ENCODE peak calls at places on chromosomes 11 and 22, in nine cellular contexts. N, Q, K, P, H, D, V, B and O are unnamed samples.

GRCh38 chr11:110763249-110764011 is 51.2 kb upstream of the ARHGAP20 start:
- DNase-seq in N (no peak), Q (no peak), K (no peak), P (no peak), H (no peak), D (no peak), V (peak), B (peak), O (peak)

GRCh38 chr11:94786264-94787126 is 18.3 kb downstream of the AMOTL1 start:
- DNase-seq in N (peak), Q (peak), K (no peak), P (no peak), H (no peak), D (peak), V (no peak), B (peak), O (no peak)

GRCh38 chr11:57618438-57618837 is 21.0 kb downstream of the SERPING1 start:
- DNase-seq in N (no peak), Q (no peak), K (no peak), P (no peak), H (no peak), D (no peak), V (no peak), B (no peak), O (no peak)

GRCh38 chr11:66363805-66364535 is 7.6 kb downstream of the SLC29A2 start:
- DNase-seq in N (peak), Q (peak), K (peak), P (peak), H (no peak), D (peak), V (no peak), B (peak), O (no peak)

GRCh38 chr11:58127350-58127749 is 2.0 kb upstream of the OR9I1 start:
- DNase-seq in N (no peak), Q (no peak), K (no peak), P (no peak), H (no peak), D (no peak), V (no peak), B (no peak), O (no peak)

GRCh38 chr11:75896843-75897419 is 81.9 kb downstream of the UVRAG start:
- DNase-seq in N (peak), Q (peak), K (no peak), P (no peak), H (no peak), D (no peak), V (peak), B (peak), O (peak)

GRCh38 chr11:110907629-110908028 is 195.4 kb upstream of the ARHGAP20 start:
- DNase-seq in N (peak), Q (peak), K (no peak), P (no peak), H (no peak), D (no peak), V (no peak), B (peak), O (no peak)

GRCh38 chr11:14411818-14412217 is 52.8 kb upstream of the RRAS2 start:
- DNase-seq in N (no peak), Q (peak), K (no peak), P (no peak), H (no peak), D (no peak), V (no peak), B (peak), O (no peak)

GRCh38 chr22:19816372-19817119 is 38.1 kb downstream of the GNB1L start:
- DNase-seq in N (no peak), Q (no peak), K (no peak), P (no peak), H (no peak), D (no peak), V (no peak), B (no peak), O (no peak)

GRCh38 chr11:27211370-27212127 is 151.5 kb downstream of the CCDC34 start:
- DNase-seq in N (peak), Q (peak), K (no peak), P (no peak), H (no peak), D (peak), V (no peak), B (no peak), O (no peak)

GRCh38 chr11:114610550-114610949 is 15.0 kb upstream of the NXPE4 start:
- DNase-seq in N (no peak), Q (no peak), K (no peak), P (no peak), H (no peak), D (no peak), V (no peak), B (no peak), O (no peak)

GRCh38 chr22:38304526-38304925 is 12.7 kb downstream of the CSNK1E start:
- DNase-seq in N (no peak), Q (no peak), K (peak), P (peak), H (no peak), D (no peak), V (no peak), B (peak), O (no peak)

GRCh38 chr11:13283636-13284035 is 6.0 kb downstream of the BMAL1 start:
- DNase-seq in N (no peak), Q (no peak), K (peak), P (no peak), H (no peak), D (peak), V (no peak), B (no peak), O (no peak)

GRCh38 chr22:40951795-40952602 is 821 bp downstream of the RBX1 start:
- DNase-seq in N (peak), Q (no peak), K (no peak), P (no peak), H (no peak), D (no peak), V (no peak), B (no peak), O (no peak)

GRCh38 chr11:4480577-4481539 is 1.6 kb upstream of the OR52K1 start:
- DNase-seq in N (no peak), Q (peak), K (no peak), P (no peak), H (no peak), D (no peak), V (no peak), B (no peak), O (no peak)

GRCh38 chr11:74683279-74683871 is 47.9 kb downstream of the CHRDL2 start:
- DNase-seq in N (no peak), Q (no peak), K (peak), P (peak), H (no peak), D (peak), V (no peak), B (peak), O (peak)

GRCh38 chr22:46531776-46532175 is 5.6 kb downstream of the CELSR1 start:
- DNase-seq in N (no peak), Q (peak), K (no peak), P (no peak), H (no peak), D (no peak), V (no peak), B (no peak), O (no peak)

GRCh38 chr11:65301491-65302329 is 13.0 kb upstream of the CDC42EP2 start:
- DNase-seq in N (no peak), Q (no peak), K (peak), P (peak), H (no peak), D (peak), V (no peak), B (peak), O (peak)

GRCh38 chr11:122138759-122139594 is 23.0 kb upstream of the BLID start:
- DNase-seq in N (no peak), Q (peak), K (no peak), P (no peak), H (no peak), D (no peak), V (no peak), B (no peak), O (no peak)

GRCh38 chr11:93519179-93519578 is 24.0 kb downstream of the SMCO4 start:
- DNase-seq in N (no peak), Q (no peak), K (no peak), P (no peak), H (no peak), D (no peak), V (peak), B (no peak), O (no peak)